ENCODE peak calls at places on chromosomes 7 and 10, in nine cellular contexts. One of them, this sample, is unnamed.

GRCh38 chr7:94188350-94188749 is 184.2 kb upstream of the BET1 start:
- DNase-seq in small intestine: no peak
- DNase-seq in breast epithelium: no peak
- DNase-seq in heart left ventricle: no peak
- DNase-seq in mammary epithelial cell: no peak
- DNase-seq in cardiac muscle cell: peak; percentile 69
- DNase-seq in pancreas: no peak
- DNase-seq in ascending aorta: no peak
- DNase-seq in PC-9: no peak
- DNase-seq in this sample: no peak

GRCh38 chr7:15720849-15721471 is 34.5 kb upstream of the MEOX2 start:
- DNase-seq in small intestine: peak; percentile 45
- DNase-seq in breast epithelium: no peak
- DNase-seq in heart left ventricle: no peak
- DNase-seq in mammary epithelial cell: peak; percentile 13
- DNase-seq in cardiac muscle cell: peak; percentile 74
- DNase-seq in pancreas: peak; percentile 16
- DNase-seq in ascending aorta: peak; percentile 74
- DNase-seq in PC-9: no peak
- DNase-seq in this sample: no peak

GRCh38 chr10:114631678-114632417 is 26.2 kb downstream of the ABLIM1 start:
- DNase-seq in small intestine: peak; percentile 61
- DNase-seq in breast epithelium: no peak
- DNase-seq in heart left ventricle: peak; percentile 67
- DNase-seq in mammary epithelial cell: no peak
- DNase-seq in cardiac muscle cell: peak; percentile 13
- DNase-seq in pancreas: peak; percentile 51
- DNase-seq in ascending aorta: no peak
- DNase-seq in PC-9: peak; percentile 50
- DNase-seq in this sample: no peak

GRCh38 chr10:69732147-69732825 is 69.4 kb upstream of the COL13A1 start:
- DNase-seq in small intestine: no peak
- DNase-seq in breast epithelium: no peak
- DNase-seq in heart left ventricle: peak; percentile 76
- DNase-seq in mammary epithelial cell: no peak
- DNase-seq in cardiac muscle cell: no peak
- DNase-seq in pancreas: no peak
- DNase-seq in ascending aorta: no peak
- DNase-seq in PC-9: no peak
- DNase-seq in this sample: no peak

GRCh38 chr7:84939442-84939841 is 247.4 kb downstream of the SEMA3D start:
- DNase-seq in small intestine: no peak
- DNase-seq in breast epithelium: no peak
- DNase-seq in heart left ventricle: no peak
- DNase-seq in mammary epithelial cell: no peak
- DNase-seq in cardiac muscle cell: no peak
- DNase-seq in pancreas: no peak
- DNase-seq in ascending aorta: no peak
- DNase-seq in PC-9: no peak
- DNase-seq in this sample: no peak

GRCh38 chr10:8815969-8816368 is 761.5 kb downstream of the GATA3 start:
- DNase-seq in small intestine: no peak
- DNase-seq in breast epithelium: no peak
- DNase-seq in heart left ventricle: no peak
- DNase-seq in mammary epithelial cell: peak; percentile 63
- DNase-seq in cardiac muscle cell: no peak
- DNase-seq in pancreas: no peak
- DNase-seq in ascending aorta: no peak
- DNase-seq in PC-9: no peak
- DNase-seq in this sample: no peak

GRCh38 chr10:18400911-18401260 is 250.5 kb downstream of the NSUN6 start:
- DNase-seq in small intestine: peak; percentile 55
- DNase-seq in breast epithelium: no peak
- DNase-seq in heart left ventricle: no peak
- DNase-seq in mammary epithelial cell: no peak
- DNase-seq in cardiac muscle cell: no peak
- DNase-seq in pancreas: peak; percentile 22
- DNase-seq in ascending aorta: no peak
- DNase-seq in PC-9: no peak
- DNase-seq in this sample: no peak

GRCh38 chr7:25633420-25633819 is 405.1 kb upstream of the NPVF start:
- DNase-seq in small intestine: no peak
- DNase-seq in breast epithelium: no peak
- DNase-seq in heart left ventricle: no peak
- DNase-seq in mammary epithelial cell: no peak
- DNase-seq in cardiac muscle cell: no peak
- DNase-seq in pancreas: no peak
- DNase-seq in ascending aorta: no peak
- DNase-seq in PC-9: no peak
- DNase-seq in this sample: no peak

GRCh38 chr7:39950473-39951155 is 558 bp downstream of the CDK13 start:
- DNase-seq in small intestine: peak; percentile 26
- DNase-seq in breast epithelium: peak; percentile 30
- DNase-seq in heart left ventricle: peak; percentile 62
- DNase-seq in mammary epithelial cell: no peak
- DNase-seq in cardiac muscle cell: peak; percentile 59
- DNase-seq in pancreas: peak; percentile 58
- DNase-seq in ascending aorta: peak; percentile 66
- DNase-seq in PC-9: peak; percentile 42
- DNase-seq in this sample: peak; percentile 55

GRCh38 chr10:131095109-131095580 is 216.4 kb downstream of the TCERG1L start:
- DNase-seq in small intestine: no peak
- DNase-seq in breast epithelium: no peak
- DNase-seq in heart left ventricle: no peak
- DNase-seq in mammary epithelial cell: no peak
- DNase-seq in cardiac muscle cell: no peak
- DNase-seq in pancreas: no peak
- DNase-seq in ascending aorta: no peak
- DNase-seq in PC-9: no peak
- DNase-seq in this sample: no peak

GRCh38 chr7:68980011-68980410 is 618.3 kb upstream of the AUTS2 start:
- DNase-seq in small intestine: no peak
- DNase-seq in breast epithelium: no peak
- DNase-seq in heart left ventricle: no peak
- DNase-seq in mammary epithelial cell: no peak
- DNase-seq in cardiac muscle cell: peak; percentile 40
- DNase-seq in pancreas: no peak
- DNase-seq in ascending aorta: no peak
- DNase-seq in PC-9: peak; percentile 40
- DNase-seq in this sample: no peak

GRCh38 chr10:132461683-132462231 is 64.8 kb downstream of the PWWP2B start:
- DNase-seq in small intestine: peak; percentile 98
- DNase-seq in breast epithelium: no peak
- DNase-seq in heart left ventricle: peak; percentile 38
- DNase-seq in mammary epithelial cell: no peak
- DNase-seq in cardiac muscle cell: no peak
- DNase-seq in pancreas: no peak
- DNase-seq in ascending aorta: no peak
- DNase-seq in PC-9: no peak
- DNase-seq in this sample: no peak

GRCh38 chr10:3776796-3777571 is 8.0 kb downstream of the KLF6 start:
- DNase-seq in small intestine: peak; percentile 73
- DNase-seq in breast epithelium: peak; percentile 82
- DNase-seq in heart left ventricle: peak; percentile 61
- DNase-seq in mammary epithelial cell: peak; percentile 83
- DNase-seq in cardiac muscle cell: peak; percentile 93
- DNase-seq in pancreas: peak; percentile 74
- DNase-seq in ascending aorta: peak; percentile 92
- DNase-seq in PC-9: peak; percentile 96
- DNase-seq in this sample: no peak

GRCh38 chr7:35241884-35242283 is 12.0 kb downstream of the TBX20 start:
- DNase-seq in small intestine: no peak
- DNase-seq in breast epithelium: no peak
- DNase-seq in heart left ventricle: no peak
- DNase-seq in mammary epithelial cell: no peak
- DNase-seq in cardiac muscle cell: no peak
- DNase-seq in pancreas: no peak
- DNase-seq in ascending aorta: no peak
- DNase-seq in PC-9: no peak
- DNase-seq in this sample: no peak

GRCh38 chr7:113521468-113521867 is 397.3 kb downstream of the PPP1R3A start:
- DNase-seq in small intestine: no peak
- DNase-seq in breast epithelium: no peak
- DNase-seq in heart left ventricle: no peak
- DNase-seq in mammary epithelial cell: peak; percentile 48
- DNase-seq in cardiac muscle cell: no peak
- DNase-seq in pancreas: no peak
- DNase-seq in ascending aorta: no peak
- DNase-seq in PC-9: no peak
- DNase-seq in this sample: no peak

GRCh38 chr7:100127866-100128601 is 1.3 kb downstream of the MBLAC1 start:
- DNase-seq in small intestine: peak; percentile 24
- DNase-seq in breast epithelium: no peak
- DNase-seq in heart left ventricle: no peak
- DNase-seq in mammary epithelial cell: no peak
- DNase-seq in cardiac muscle cell: peak; percentile 23
- DNase-seq in pancreas: no peak
- DNase-seq in ascending aorta: no peak
- DNase-seq in PC-9: no peak
- DNase-seq in this sample: no peak

GRCh38 chr7:106563466-106564150 is 97.3 kb downstream of the CCDC71L start:
- DNase-seq in small intestine: no peak
- DNase-seq in breast epithelium: no peak
- DNase-seq in heart left ventricle: no peak
- DNase-seq in mammary epithelial cell: peak; percentile 13
- DNase-seq in cardiac muscle cell: peak; percentile 63
- DNase-seq in pancreas: no peak
- DNase-seq in ascending aorta: no peak
- DNase-seq in PC-9: no peak
- DNase-seq in this sample: no peak

GRCh38 chr10:69851306-69851705 is 49.6 kb downstream of the COL13A1 start:
- DNase-seq in small intestine: no peak
- DNase-seq in breast epithelium: no peak
- DNase-seq in heart left ventricle: no peak
- DNase-seq in mammary epithelial cell: no peak
- DNase-seq in cardiac muscle cell: no peak
- DNase-seq in pancreas: no peak
- DNase-seq in ascending aorta: no peak
- DNase-seq in PC-9: no peak
- DNase-seq in this sample: no peak

GRCh38 chr10:5449823-5450222 is 37.5 kb downstream of the NET1 start:
- DNase-seq in small intestine: peak; percentile 43
- DNase-seq in breast epithelium: no peak
- DNase-seq in heart left ventricle: no peak
- DNase-seq in mammary epithelial cell: peak; percentile 82
- DNase-seq in cardiac muscle cell: peak; percentile 90
- DNase-seq in pancreas: no peak
- DNase-seq in ascending aorta: peak; percentile 75
- DNase-seq in PC-9: peak; percentile 52
- DNase-seq in this sample: no peak

GRCh38 chr10:129589546-129589945 is 122.5 kb downstream of the MGMT start:
- DNase-seq in small intestine: no peak
- DNase-seq in breast epithelium: no peak
- DNase-seq in heart left ventricle: no peak
- DNase-seq in mammary epithelial cell: no peak
- DNase-seq in cardiac muscle cell: no peak
- DNase-seq in pancreas: no peak
- DNase-seq in ascending aorta: no peak
- DNase-seq in PC-9: no peak
- DNase-seq in this sample: no peak

DNA sequence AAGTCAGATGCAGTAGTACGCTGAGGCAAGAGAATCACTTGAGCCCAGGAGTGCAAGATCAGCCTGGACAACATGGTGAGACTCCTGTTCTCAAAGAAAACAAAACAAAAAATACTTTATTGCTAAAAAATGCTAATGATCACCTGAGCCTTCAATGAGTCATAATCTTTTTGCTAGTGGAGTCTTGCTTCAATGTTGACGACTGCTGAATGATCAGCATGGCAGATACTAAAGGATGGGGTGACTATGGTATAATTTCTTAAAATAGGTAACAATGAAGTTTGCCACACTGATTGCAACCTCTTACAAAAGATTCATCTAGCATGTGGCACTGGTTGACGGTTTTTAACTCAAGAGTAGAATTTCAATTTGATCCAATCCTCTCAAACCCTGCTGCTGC is 22.3 kb downstream of the NANOS1 start:
- DNase-seq in small intestine: no peak
- DNase-seq in breast epithelium: no peak
- DNase-seq in heart left ventricle: no peak
- DNase-seq in mammary epithelial cell: peak; percentile 20
- DNase-seq in cardiac muscle cell: no peak
- DNase-seq in pancreas: no peak
- DNase-seq in ascending aorta: no peak
- DNase-seq in PC-9: no peak
- DNase-seq in this sample: no peak
- H3K36me3 ChIP-seq in small intestine: peaks cover 30% of the 10 kb centered on the region
- H3K36me3 ChIP-seq in breast epithelium: peaks cover 5% of the 10 kb centered on the region
- H3K36me3 ChIP-seq in heart left ventricle: peaks cover 98% of the 10 kb centered on the region
- H3K36me3 ChIP-seq in mammary epithelial cell: peaks cover 68% of the 10 kb centered on the region
- H3K36me3 ChIP-seq in cardiac muscle cell: peaks cover 90% of the 10 kb centered on the region
- H3K36me3 ChIP-seq in pancreas: peaks cover 45% of the 10 kb centered on the region
- H3K36me3 ChIP-seq in ascending aorta: peaks cover 99% of the 10 kb centered on the region
- H3K36me3 ChIP-seq in PC-9: peaks cover 35% of the 10 kb centered on the region
- H3K36me3 ChIP-seq in this sample: peaks cover 48% of the 10 kb centered on the region

DNA sequence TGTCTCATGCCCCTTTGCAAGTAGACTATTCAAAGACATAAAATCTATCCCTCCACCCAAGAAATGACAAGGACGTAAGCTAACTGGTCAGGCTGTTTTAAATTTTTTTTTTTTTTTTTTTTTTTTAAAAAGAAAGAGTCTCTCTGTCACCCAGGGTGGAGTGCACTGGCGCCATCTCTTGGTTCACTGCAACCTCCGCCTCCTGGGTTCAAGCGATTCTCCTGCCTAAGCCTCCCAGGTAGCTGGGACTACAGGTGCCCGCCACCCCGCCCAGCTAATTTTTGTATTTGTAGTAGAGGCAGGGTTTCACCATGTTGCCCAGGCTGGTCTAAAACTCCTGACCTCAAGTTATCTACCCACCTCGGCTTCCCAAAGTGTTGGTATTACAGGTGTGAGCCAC is 11.2 kb downstream of the TRA2A start:
- DNase-seq in small intestine: no peak
- DNase-seq in breast epithelium: no peak
- DNase-seq in heart left ventricle: no peak
- DNase-seq in mammary epithelial cell: no peak
- DNase-seq in cardiac muscle cell: no peak
- DNase-seq in pancreas: no peak
- DNase-seq in ascending aorta: no peak
- DNase-seq in PC-9: no peak
- DNase-seq in this sample: no peak
- H3K36me3 ChIP-seq in small intestine: peaks cover 12% of the 10 kb centered on the region
- H3K36me3 ChIP-seq in breast epithelium: no peaks in the 10 kb centered on the region
- H3K36me3 ChIP-seq in heart left ventricle: peaks cover 61% of the 10 kb centered on the region
- H3K36me3 ChIP-seq in mammary epithelial cell: peaks cover 33% of the 10 kb centered on the region
- H3K36me3 ChIP-seq in cardiac muscle cell: peaks cover 54% of the 10 kb centered on the region
- H3K36me3 ChIP-seq in pancreas: peaks cover 19% of the 10 kb centered on the region
- H3K36me3 ChIP-seq in ascending aorta: peaks cover 58% of the 10 kb centered on the region
- H3K36me3 ChIP-seq in PC-9: peaks cover 62% of the 10 kb centered on the region
- H3K36me3 ChIP-seq in this sample: peaks cover 28% of the 10 kb centered on the region

GRCh38 chr7:147759327-147759943 is 831.1 kb upstream of the C7orf33 start:
- DNase-seq in small intestine: no peak
- DNase-seq in breast epithelium: no peak
- DNase-seq in heart left ventricle: no peak
- DNase-seq in mammary epithelial cell: no peak
- DNase-seq in cardiac muscle cell: no peak
- DNase-seq in pancreas: no peak
- DNase-seq in ascending aorta: no peak
- DNase-seq in PC-9: no peak
- DNase-seq in this sample: no peak
- H3K36me3 ChIP-seq in small intestine: no peaks in the 10 kb centered on the region
- H3K36me3 ChIP-seq in breast epithelium: no peaks in the 10 kb centered on the region
- H3K36me3 ChIP-seq in heart left ventricle: no peaks in the 10 kb centered on the region
- H3K36me3 ChIP-seq in mammary epithelial cell: no peaks in the 10 kb centered on the region
- H3K36me3 ChIP-seq in cardiac muscle cell: no peaks in the 10 kb centered on the region
- H3K36me3 ChIP-seq in pancreas: no peaks in the 10 kb centered on the region
- H3K36me3 ChIP-seq in ascending aorta: no peaks in the 10 kb centered on the region
- H3K36me3 ChIP-seq in PC-9: no peaks in the 10 kb centered on the region
- H3K36me3 ChIP-seq in this sample: no peaks in the 10 kb centered on the region

GRCh38 chr7:66713687-66714086 is 26.8 kb upstream of the RABGEF1 start:
- DNase-seq in small intestine: no peak
- DNase-seq in breast epithelium: no peak
- DNase-seq in heart left ventricle: no peak
- DNase-seq in mammary epithelial cell: no peak
- DNase-seq in cardiac muscle cell: no peak
- DNase-seq in pancreas: no peak
- DNase-seq in ascending aorta: no peak
- DNase-seq in PC-9: no peak
- DNase-seq in this sample: no peak
- H3K36me3 ChIP-seq in small intestine: no peaks in the 10 kb centered on the region
- H3K36me3 ChIP-seq in breast epithelium: no peaks in the 10 kb centered on the region
- H3K36me3 ChIP-seq in heart left ventricle: peaks cover 7% of the 10 kb centered on the region
- H3K36me3 ChIP-seq in mammary epithelial cell: peaks cover 7% of the 10 kb centered on the region
- H3K36me3 ChIP-seq in cardiac muscle cell: peaks cover 15% of the 10 kb centered on the region
- H3K36me3 ChIP-seq in pancreas: no peaks in the 10 kb centered on the region
- H3K36me3 ChIP-seq in ascending aorta: peaks cover 50% of the 10 kb centered on the region
- H3K36me3 ChIP-seq in PC-9: peaks cover 9% of the 10 kb centered on the region
- H3K36me3 ChIP-seq in this sample: peaks cover 10% of the 10 kb centered on the region

This sample was measured in lung.